ENCODE peak calls at places on chromosome 13, in nine cellular contexts. One of them, this sample, is unnamed.

GRCh38 chr13:76822691-76823267 is 63.4 kb downstream of the KCTD12 start:
- DNase-seq in right atrium auricular region: no peak
- DNase-seq in RWPE2: no peak
- DNase-seq in bronchial epithelial cell: peak; percentile 43
- DNase-seq in GM20000: peak; percentile 36
- DNase-seq in psoas muscle: no peak
- DNase-seq in colonic mucosa: no peak
- DNase-seq in gastrocnemius medialis: no peak
- DNase-seq in fibroblast of pulmonary artery: peak; percentile 77
- DNase-seq in this sample: no peak

GRCh38 chr13:112814905-112815585 is 125.2 kb downstream of the ATP11A start:
- DNase-seq in right atrium auricular region: peak; percentile 59
- DNase-seq in RWPE2: no peak
- DNase-seq in bronchial epithelial cell: peak; percentile 8
- DNase-seq in GM20000: no peak
- DNase-seq in psoas muscle: peak; percentile 48
- DNase-seq in colonic mucosa: no peak
- DNase-seq in gastrocnemius medialis: no peak
- DNase-seq in fibroblast of pulmonary artery: peak; percentile 26
- DNase-seq in this sample: no peak

GRCh38 chr13:92590503-92590908 is 636.1 kb upstream of the GPC6 start:
- DNase-seq in right atrium auricular region: no peak
- DNase-seq in RWPE2: no peak
- DNase-seq in bronchial epithelial cell: peak; percentile 21
- DNase-seq in GM20000: no peak
- DNase-seq in psoas muscle: no peak
- DNase-seq in colonic mucosa: no peak
- DNase-seq in gastrocnemius medialis: no peak
- DNase-seq in fibroblast of pulmonary artery: peak; percentile 55
- DNase-seq in this sample: no peak

GRCh38 chr13:106867249-106867648 is 299.3 kb upstream of the ARGLU1 start:
- DNase-seq in right atrium auricular region: no peak
- DNase-seq in RWPE2: no peak
- DNase-seq in bronchial epithelial cell: no peak
- DNase-seq in GM20000: no peak
- DNase-seq in psoas muscle: no peak
- DNase-seq in colonic mucosa: no peak
- DNase-seq in gastrocnemius medialis: no peak
- DNase-seq in fibroblast of pulmonary artery: peak; percentile 28
- DNase-seq in this sample: no peak

GRCh38 chr13:98509271-98510155 is 67.4 kb downstream of the STK24 start:
- DNase-seq in right atrium auricular region: peak; percentile 89
- DNase-seq in RWPE2: no peak
- DNase-seq in bronchial epithelial cell: peak; percentile 86
- DNase-seq in GM20000: no peak
- DNase-seq in psoas muscle: peak; percentile 60
- DNase-seq in colonic mucosa: peak; percentile 78
- DNase-seq in gastrocnemius medialis: peak; percentile 65
- DNase-seq in fibroblast of pulmonary artery: peak; percentile 85
- DNase-seq in this sample: no peak

GRCh38 chr13:63636231-63636993 is 2220.8 kb upstream of the PCDH20 start:
- DNase-seq in right atrium auricular region: no peak
- DNase-seq in RWPE2: no peak
- DNase-seq in bronchial epithelial cell: no peak
- DNase-seq in GM20000: peak; percentile 5
- DNase-seq in psoas muscle: no peak
- DNase-seq in colonic mucosa: no peak
- DNase-seq in gastrocnemius medialis: no peak
- DNase-seq in fibroblast of pulmonary artery: peak; percentile 3
- DNase-seq in this sample: peak; percentile 5

GRCh38 chr13:36074659-36075058 is 56.5 kb downstream of the DCLK1 start:
- DNase-seq in right atrium auricular region: no peak
- DNase-seq in RWPE2: no peak
- DNase-seq in bronchial epithelial cell: no peak
- DNase-seq in GM20000: no peak
- DNase-seq in psoas muscle: no peak
- DNase-seq in colonic mucosa: no peak
- DNase-seq in gastrocnemius medialis: no peak
- DNase-seq in fibroblast of pulmonary artery: peak; percentile 40
- DNase-seq in this sample: no peak

GRCh38 chr13:90750021-90750420 is 597.5 kb upstream of the MIR17HG start:
- DNase-seq in right atrium auricular region: no peak
- DNase-seq in RWPE2: no peak
- DNase-seq in bronchial epithelial cell: no peak
- DNase-seq in GM20000: no peak
- DNase-seq in psoas muscle: no peak
- DNase-seq in colonic mucosa: no peak
- DNase-seq in gastrocnemius medialis: no peak
- DNase-seq in fibroblast of pulmonary artery: no peak
- DNase-seq in this sample: no peak

GRCh38 chr13:46053162-46054012 is 841 bp upstream of the ZC3H13 start:
- DNase-seq in right atrium auricular region: no peak
- DNase-seq in RWPE2: no peak
- DNase-seq in bronchial epithelial cell: no peak
- DNase-seq in GM20000: no peak
- DNase-seq in psoas muscle: no peak
- DNase-seq in colonic mucosa: no peak
- DNase-seq in gastrocnemius medialis: no peak
- DNase-seq in fibroblast of pulmonary artery: no peak
- DNase-seq in this sample: no peak

GRCh38 chr13:102878491-102878890 is 32.7 kb downstream of the ERCC5 start:
- DNase-seq in right atrium auricular region: no peak
- DNase-seq in RWPE2: no peak
- DNase-seq in bronchial epithelial cell: no peak
- DNase-seq in GM20000: no peak
- DNase-seq in psoas muscle: no peak
- DNase-seq in colonic mucosa: no peak
- DNase-seq in gastrocnemius medialis: no peak
- DNase-seq in fibroblast of pulmonary artery: peak; percentile 87
- DNase-seq in this sample: no peak

DNA sequence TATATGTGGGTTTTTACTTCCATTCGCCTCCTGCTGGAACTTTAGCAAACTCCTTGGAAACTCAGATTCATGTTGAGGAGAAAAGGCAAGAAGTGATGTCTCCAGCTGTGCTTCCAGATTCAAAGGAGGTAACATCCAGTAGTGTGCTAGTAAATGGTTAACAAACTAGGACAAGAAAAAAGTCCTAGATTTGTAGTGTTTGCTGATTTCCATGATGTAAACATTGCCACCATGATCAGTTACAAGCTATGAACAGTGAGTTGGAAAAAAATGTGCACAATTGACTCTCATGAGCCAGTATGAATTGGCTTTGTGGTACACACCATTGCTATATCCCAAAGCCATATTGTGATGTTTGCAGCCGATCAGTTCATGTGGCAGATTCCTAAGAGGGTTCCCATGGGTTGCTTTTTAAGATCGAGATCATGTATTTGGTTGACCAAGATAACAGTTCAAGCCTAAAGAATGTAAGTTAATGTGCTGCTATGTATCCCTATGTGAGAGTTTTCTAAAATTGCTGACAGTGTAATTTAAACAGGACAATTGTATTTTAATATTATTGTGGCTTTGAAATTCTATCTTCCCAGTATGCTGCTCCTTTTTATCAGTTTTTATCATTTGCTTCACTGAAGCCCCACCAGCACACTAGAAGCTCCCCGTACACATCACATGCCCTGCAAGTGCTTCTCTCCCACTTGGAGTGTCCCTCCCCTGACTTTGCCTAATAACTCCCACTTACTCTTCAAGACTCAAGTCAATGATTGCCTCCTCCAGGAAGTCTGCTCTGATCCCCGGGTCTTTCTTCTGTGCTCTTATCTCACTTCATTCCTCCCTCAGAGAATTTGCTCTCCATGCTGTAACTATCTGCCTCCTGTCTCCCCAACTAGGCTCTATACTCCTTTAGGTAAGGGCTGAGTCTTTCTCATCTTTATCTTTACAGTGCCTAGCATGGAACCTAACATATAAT is 148.3 kb downstream of the RGCC start:
- DNase-seq in right atrium auricular region: no peak
- DNase-seq in RWPE2: no peak
- DNase-seq in bronchial epithelial cell: no peak
- DNase-seq in GM20000: no peak
- DNase-seq in psoas muscle: no peak
- DNase-seq in colonic mucosa: no peak
- DNase-seq in gastrocnemius medialis: no peak
- DNase-seq in fibroblast of pulmonary artery: no peak
- DNase-seq in this sample: no peak
- TF ChIP-seq CTCF in right atrium auricular region: no peak
- TF ChIP-seq CTCF in RWPE2: no peak
- TF ChIP-seq CTCF in bronchial epithelial cell: no peak
- TF ChIP-seq CTCF in GM20000: no peak
- TF ChIP-seq CTCF in psoas muscle: no peak
- TF ChIP-seq CTCF in colonic mucosa: no peak
- TF ChIP-seq CTCF in gastrocnemius medialis: no peak
- TF ChIP-seq CTCF in fibroblast of pulmonary artery: peak; percentile 10
- TF ChIP-seq CTCF in this sample: no peak

DNA sequence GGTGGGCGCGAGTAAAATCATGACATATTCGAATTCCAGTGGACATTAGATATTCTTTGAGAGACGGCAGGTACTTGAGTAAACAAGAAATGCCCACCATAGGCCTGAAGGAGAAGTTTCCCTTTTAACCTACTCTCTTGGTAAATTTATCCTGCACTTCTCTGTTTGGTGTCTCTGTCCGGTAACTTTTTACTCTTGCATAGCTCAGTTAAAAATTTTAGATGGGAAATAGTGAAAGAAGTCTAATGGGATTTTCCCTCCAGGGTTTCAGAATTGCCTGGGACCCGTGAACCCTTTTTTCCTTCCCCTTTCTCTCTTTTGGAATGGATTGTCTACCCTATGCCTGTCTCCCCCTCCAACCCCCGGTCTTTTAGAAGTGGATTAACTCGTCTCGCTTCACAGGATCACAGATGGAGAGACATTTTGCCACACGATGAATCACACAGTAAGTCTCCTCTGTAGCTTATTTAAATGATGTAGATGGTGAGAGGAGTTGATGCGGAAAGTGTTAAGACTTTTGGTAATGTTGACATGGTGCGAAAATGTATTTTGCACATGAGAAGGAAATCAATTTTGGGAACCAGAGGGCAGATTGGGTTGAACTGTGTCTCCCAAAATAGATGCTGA is 511 bp upstream of the MIPEP start:
- DNase-seq in right atrium auricular region: no peak
- DNase-seq in RWPE2: no peak
- DNase-seq in bronchial epithelial cell: peak; percentile 33
- DNase-seq in GM20000: no peak
- DNase-seq in psoas muscle: no peak
- DNase-seq in colonic mucosa: no peak
- DNase-seq in gastrocnemius medialis: no peak
- DNase-seq in fibroblast of pulmonary artery: no peak
- DNase-seq in this sample: no peak
- TF ChIP-seq CTCF in right atrium auricular region: no peak
- TF ChIP-seq CTCF in RWPE2: peak; percentile 54
- TF ChIP-seq CTCF in bronchial epithelial cell: no peak
- TF ChIP-seq CTCF in GM20000: no peak
- TF ChIP-seq CTCF in psoas muscle: no peak
- TF ChIP-seq CTCF in colonic mucosa: no peak
- TF ChIP-seq CTCF in gastrocnemius medialis: no peak
- TF ChIP-seq CTCF in fibroblast of pulmonary artery: no peak
- TF ChIP-seq CTCF in this sample: no peak

DNA sequence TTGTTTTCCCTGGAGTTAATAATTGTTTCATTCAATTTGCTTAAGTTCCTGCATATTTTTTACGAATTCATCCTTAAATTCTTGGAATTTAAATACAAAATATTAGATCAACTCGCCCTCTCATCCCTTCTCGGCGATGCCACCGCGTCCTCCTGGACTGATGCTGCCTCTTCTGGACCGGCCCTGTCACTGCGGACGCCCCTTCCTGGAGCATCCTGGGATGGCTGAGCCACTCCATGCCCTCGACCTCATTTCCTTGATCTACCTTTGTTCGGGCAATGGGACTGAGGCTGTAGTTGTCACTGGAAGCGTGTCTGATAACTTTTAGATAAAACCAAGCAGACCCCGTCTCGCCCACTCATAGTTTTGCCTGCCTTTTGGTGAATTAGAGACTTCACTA is 283.6 kb downstream of the TEX29 start:
- DNase-seq in right atrium auricular region: no peak
- DNase-seq in RWPE2: no peak
- DNase-seq in bronchial epithelial cell: no peak
- DNase-seq in GM20000: no peak
- DNase-seq in psoas muscle: no peak
- DNase-seq in colonic mucosa: no peak
- DNase-seq in gastrocnemius medialis: no peak
- DNase-seq in fibroblast of pulmonary artery: no peak
- DNase-seq in this sample: no peak
- TF ChIP-seq CTCF in right atrium auricular region: no peak
- TF ChIP-seq CTCF in RWPE2: no peak
- TF ChIP-seq CTCF in bronchial epithelial cell: no peak
- TF ChIP-seq CTCF in GM20000: no peak
- TF ChIP-seq CTCF in psoas muscle: no peak
- TF ChIP-seq CTCF in colonic mucosa: no peak
- TF ChIP-seq CTCF in gastrocnemius medialis: no peak
- TF ChIP-seq CTCF in fibroblast of pulmonary artery: no peak
- TF ChIP-seq CTCF in this sample: no peak

GRCh38 chr13:27338816-27339215 is 68.2 kb downstream of the RASL11A start:
- DNase-seq in right atrium auricular region: no peak
- DNase-seq in RWPE2: no peak
- DNase-seq in bronchial epithelial cell: no peak
- DNase-seq in GM20000: peak; percentile 24
- DNase-seq in psoas muscle: no peak
- DNase-seq in colonic mucosa: no peak
- DNase-seq in gastrocnemius medialis: no peak
- DNase-seq in fibroblast of pulmonary artery: no peak
- DNase-seq in this sample: peak; percentile 38

GRCh38 chr13:27338207-27338606 is 67.6 kb downstream of the RASL11A start:
- DNase-seq in right atrium auricular region: no peak
- DNase-seq in RWPE2: no peak
- DNase-seq in bronchial epithelial cell: no peak
- DNase-seq in GM20000: no peak
- DNase-seq in psoas muscle: no peak
- DNase-seq in colonic mucosa: no peak
- DNase-seq in gastrocnemius medialis: no peak
- DNase-seq in fibroblast of pulmonary artery: no peak
- DNase-seq in this sample: no peak

GRCh38 chr13:27341616-27342015 is 71.0 kb downstream of the RASL11A start:
- DNase-seq in right atrium auricular region: no peak
- DNase-seq in RWPE2: no peak
- DNase-seq in bronchial epithelial cell: no peak
- DNase-seq in GM20000: no peak
- DNase-seq in psoas muscle: no peak
- DNase-seq in colonic mucosa: no peak
- DNase-seq in gastrocnemius medialis: no peak
- DNase-seq in fibroblast of pulmonary artery: peak; percentile 21
- DNase-seq in this sample: no peak

GRCh38 chr13:27336005-27336673 is 65.5 kb downstream of the RASL11A start:
- DNase-seq in right atrium auricular region: no peak
- DNase-seq in RWPE2: no peak
- DNase-seq in bronchial epithelial cell: no peak
- DNase-seq in GM20000: no peak
- DNase-seq in psoas muscle: no peak
- DNase-seq in colonic mucosa: no peak
- DNase-seq in gastrocnemius medialis: no peak
- DNase-seq in fibroblast of pulmonary artery: no peak
- DNase-seq in this sample: no peak

DNA sequence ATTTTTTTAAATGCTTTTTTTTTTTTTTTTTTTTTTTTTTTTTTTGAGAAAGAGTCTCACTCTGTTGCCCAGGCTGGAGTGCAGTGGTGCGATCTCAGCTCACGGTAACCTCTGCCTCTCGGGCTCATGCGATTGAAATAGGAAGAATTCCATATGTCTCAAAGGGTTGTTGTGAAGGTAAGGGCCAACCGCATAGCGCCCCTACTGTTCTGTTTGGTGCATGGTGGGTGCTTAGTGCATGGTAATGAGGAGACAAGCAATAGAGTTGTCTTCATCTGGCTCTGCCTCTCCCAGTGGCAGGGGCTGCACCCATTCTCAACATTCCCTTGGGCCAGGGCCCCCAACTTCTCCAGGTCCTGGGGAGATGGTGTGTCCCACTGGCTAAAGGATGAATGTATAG is 68.7 kb downstream of the RASL11A start:
- DNase-seq in right atrium auricular region: no peak
- DNase-seq in RWPE2: no peak
- DNase-seq in bronchial epithelial cell: peak; percentile 56
- DNase-seq in GM20000: peak; percentile 38
- DNase-seq in psoas muscle: no peak
- DNase-seq in colonic mucosa: peak; percentile 38
- DNase-seq in gastrocnemius medialis: no peak
- DNase-seq in fibroblast of pulmonary artery: peak; percentile 58
- DNase-seq in this sample: peak; percentile 57
- TF ChIP-seq CTCF in right atrium auricular region: no peak
- TF ChIP-seq CTCF in RWPE2: peak; percentile 49
- TF ChIP-seq CTCF in bronchial epithelial cell: peak; percentile 79
- TF ChIP-seq CTCF in GM20000: peak; percentile 58
- TF ChIP-seq CTCF in psoas muscle: peak; percentile 22
- TF ChIP-seq CTCF in colonic mucosa: peak; percentile 37
- TF ChIP-seq CTCF in gastrocnemius medialis: no peak
- TF ChIP-seq CTCF in fibroblast of pulmonary artery: peak; percentile 77
- TF ChIP-seq CTCF in this sample: peak; percentile 37